ENCODE peak calls at places on chromosomes 1 and 21, in four cellular contexts. E is HCT116, D is K562, F is HepG2. J is an unnamed sample.

GRCh38 chr1:239011382-239011781 is 375.0 kb upstream of the CHRM3 start:
- DNase-seq in E (no peak), D (no peak), F (no peak), J (no peak)

GRCh38 chr1:66182551-66183178 is 351.3 kb upstream of the SGIP1 start:
- DNase-seq in E (no peak), D (no peak), F (no peak), J (no peak)

GRCh38 chr1:28058168-28058567 is 30.2 kb downstream of the EYA3 start:
- DNase-seq in E (no peak), D (no peak), F (no peak), J (no peak)

GRCh38 chr1:199551967-199552565 is 475.4 kb upstream of the NR5A2 start:
- DNase-seq in E (peak), D (peak), F (peak), J (peak)

GRCh38 chr1:31714442-31715096 is 10.8 kb upstream of the COL16A1 start:
- DNase-seq in E (no peak), D (peak), F (peak), J (no peak)

GRCh38 chr1:29202053-29202452 is 20.4 kb upstream of the SRSF4 start:
- DNase-seq in E (no peak), D (no peak), F (no peak), J (no peak)

GRCh38 chr21:42332557-42332956 is 17.3 kb upstream of the TFF3 start:
- DNase-seq in E (no peak), D (no peak), F (no peak), J (no peak)

GRCh38 chr1:68819190-68819829 is 322.4 kb upstream of the DEPDC1 start:
- DNase-seq in E (peak), D (no peak), F (no peak), J (no peak)

GRCh38 chr1:156704930-156705320 is 458 bp downstream of the CRABP2 start:
- DNase-seq in E (no peak), D (no peak), F (no peak), J (no peak)

GRCh38 chr1:226125831-226126230 is 60.7 kb downstream of the ACBD3 start:
- DNase-seq in E (no peak), D (no peak), F (no peak), J (no peak)

GRCh38 chr1:108107658-108108057 is 92.5 kb downstream of the SLC25A24 start:
- DNase-seq in E (no peak), D (no peak), F (no peak), J (no peak)

GRCh38 chr1:45375104-45376090 is 35.2 kb upstream of the MUTYH start:
- DNase-seq in E (no peak), D (no peak), F (no peak), J (no peak)

GRCh38 chr1:245370905-245371581 is 216.3 kb downstream of the KIF26B start:
- DNase-seq in E (no peak), D (no peak), F (no peak), J (no peak)

GRCh38 chr1:47854552-47855144 is 142.5 kb downstream of the TRABD2B start:
- DNase-seq in E (no peak), D (no peak), F (no peak), J (no peak)

GRCh38 chr1:218273757-218274505 is 11.2 kb upstream of the RRP15 start:
- DNase-seq in E (no peak), D (no peak), F (no peak), J (no peak)

GRCh38 chr1:11568687-11569086 is 85.5 kb downstream of the FBXO2 start:
- DNase-seq in E (no peak), D (no peak), F (no peak), J (no peak)

GRCh38 chr1:240399381-240399780 is 212.6 kb downstream of the GREM2 start:
- DNase-seq in E (no peak), D (no peak), F (no peak), J (no peak)

GRCh38 chr1:12757836-12758235 is 11.8 kb downstream of the CFAP107 start:
- DNase-seq in E (no peak), D (no peak), F (no peak), J (no peak)

GRCh38 chr21:25370311-25370744 is 237.0 kb downstream of the MRPL39 start:
- DNase-seq in E (no peak), D (no peak), F (no peak), J (peak)

GRCh38 chr1:71047635-71048607 is at the start of gene PTGER3:
- DNase-seq in E (no peak), D (peak), F (peak), J (no peak)

GRCh38 chr1:207813513-207813881 is 61.6 kb downstream of the CD46 start:
- DNase-seq in E (no peak), D (no peak), F (no peak), J (no peak)

GRCh38 chr1:223363856-223364684 is at the start of gene SUSD4:
- DNase-seq in E (no peak), D (peak), F (no peak), J (no peak)

GRCh38 chr1:186999506-186999905 is 170.8 kb downstream of the PLA2G4A start:
- DNase-seq in E (no peak), D (no peak), F (no peak), J (no peak)

GRCh38 chr1:210711825-210712224 is 383.1 kb downstream of the HHAT start:
- DNase-seq in E (no peak), D (no peak), F (no peak), J (no peak)
- TF ChIP-seq TCF7L2 in E (no peak), D (no peak), F (no peak), J (no peak)

DNA sequence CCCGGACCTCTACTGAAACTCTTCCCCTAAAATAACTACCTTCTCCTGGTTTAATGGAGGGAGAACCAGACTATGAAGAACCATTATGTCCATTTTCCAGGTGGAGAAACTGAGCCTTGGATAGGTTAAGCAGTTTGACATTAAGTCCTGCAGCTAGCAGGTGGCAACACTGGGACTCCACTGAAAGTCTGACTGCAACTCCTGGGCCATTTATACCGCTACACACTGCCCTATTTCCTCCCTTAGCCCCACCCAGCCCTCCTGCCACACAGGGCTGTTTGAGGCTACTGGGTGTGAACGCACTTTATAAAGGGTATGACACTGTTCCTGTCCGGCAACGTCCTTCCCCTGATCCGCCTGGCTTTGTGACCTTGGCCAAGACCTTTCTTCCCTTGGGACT is 511 bp upstream of the INPP5B start:
- DNase-seq in E (no peak), D (no peak), F (no peak), J (no peak)
- H3K4me3 ChIP-seq in E (peak), D (no peak), F (peak), J (peak)

GRCh38 chr1:234478152-234478480 is 863 bp downstream of the TARBP1 start:
- DNase-seq in E (no peak), D (peak), F (peak), J (no peak)
- TF ChIP-seq TCF7L2 in E (no peak), D (no peak), F (no peak), J (no peak)

DNA sequence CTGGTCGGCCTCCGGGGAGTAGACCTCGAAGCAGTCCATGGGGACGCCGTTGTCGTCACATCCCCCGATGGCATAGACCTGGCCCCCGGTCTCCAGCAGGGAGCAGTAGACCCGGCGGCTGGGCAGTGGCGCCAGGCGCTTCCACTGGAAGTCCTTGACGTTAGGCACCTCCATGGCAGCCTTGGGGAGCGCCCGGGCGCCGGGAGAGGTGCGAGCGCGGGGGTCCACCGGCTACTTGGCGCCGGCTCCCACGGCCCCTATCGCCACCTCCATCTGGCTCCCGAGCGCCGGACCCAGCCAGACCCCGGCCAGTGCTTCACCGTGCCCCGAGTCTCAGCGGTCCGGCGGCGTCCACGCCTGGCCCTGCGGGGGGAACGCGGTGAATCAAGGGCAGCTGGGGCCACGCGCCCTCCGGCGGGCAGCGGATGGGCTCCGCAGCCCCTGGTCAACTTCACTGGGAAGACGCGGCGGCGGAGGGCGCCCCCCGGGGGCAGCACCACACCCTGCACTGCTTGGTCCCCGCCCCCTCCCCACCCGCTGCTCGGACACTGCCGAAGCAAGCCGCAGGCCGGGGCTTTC is 13.2 kb downstream of the KLHDC8A start:
- DNase-seq in E (no peak), D (peak), F (no peak), J (no peak)
- H3K4me3 ChIP-seq in E (no peak), D (no peak), F (no peak), J (no peak)

GRCh38 chr1:23959461-23960290 is at the start of gene PNRC2:
- DNase-seq in E (peak), D (peak), F (peak), J (no peak)

GRCh38 chr1:23957096-23957495 is 2.5 kb upstream of the PNRC2 start:
- DNase-seq in E (no peak), D (no peak), F (no peak), J (no peak)

GRCh38 chr1:23960291-23960718 is 677 bp downstream of the PNRC2 start:
- DNase-seq in E (no peak), D (no peak), F (no peak), J (no peak)

GRCh38 chr1:23963617-23964234 is 4.1 kb downstream of the PNRC2 start:
- DNase-seq in E (no peak), D (no peak), F (no peak), J (no peak)

DNA sequence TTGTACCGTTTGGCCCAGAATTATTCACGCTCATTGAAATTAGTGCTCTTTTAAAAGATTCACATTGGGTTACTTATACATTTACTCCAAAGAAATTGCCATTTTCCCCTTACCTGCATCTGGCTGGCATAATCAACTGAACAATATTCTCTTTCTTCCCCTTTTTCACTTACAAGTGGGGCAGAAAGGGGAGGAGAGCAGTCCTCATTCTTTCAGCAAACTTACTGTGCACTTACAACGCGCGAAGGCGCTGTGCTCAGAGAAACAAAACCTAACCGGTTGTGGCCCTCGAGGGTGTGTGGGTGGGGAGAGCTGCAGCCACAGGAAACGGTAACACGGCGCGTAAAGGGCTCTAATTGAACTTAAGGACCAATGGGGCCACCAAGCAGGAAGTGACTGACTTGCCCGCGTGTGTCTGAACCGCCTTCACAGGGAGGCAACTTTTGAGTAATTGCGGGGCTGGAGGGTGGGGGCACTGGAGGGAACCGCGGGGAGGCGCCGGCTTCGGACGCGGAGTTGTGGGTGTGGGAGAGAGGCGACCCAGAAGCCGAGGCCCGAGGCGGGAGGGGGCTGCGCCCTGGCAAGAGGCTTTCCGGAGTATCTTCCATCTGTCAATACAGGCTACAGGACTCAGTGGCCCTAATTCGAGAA is 693 bp upstream of the PNRC2 start:
- DNase-seq in E (peak), D (peak), F (peak), J (no peak)
- TF ChIP-seq TCF7L2 in E (peak), D (no peak), F (no peak), J (no peak)

GRCh38 chr21:44749116-44749758 is 37.9 kb upstream of the TSPEAR start:
- DNase-seq in E (no peak), D (no peak), F (no peak), J (no peak)

GRCh38 chr21:44749759-44750674 is 38.6 kb upstream of the TSPEAR start:
- DNase-seq in E (no peak), D (no peak), F (no peak), J (no peak)

GRCh38 chr21:44751186-44751798 is 39.9 kb upstream of the TSPEAR start:
- DNase-seq in E (no peak), D (no peak), F (no peak), J (no peak)

GRCh38 chr21:44751799-44752636 is 40.6 kb upstream of the TSPEAR start:
- DNase-seq in E (no peak), D (no peak), F (no peak), J (no peak)

GRCh38 chr21:44750675-44751025 is 39.3 kb upstream of the TSPEAR start:
- DNase-seq in E (no peak), D (no peak), F (no peak), J (no peak)
- H3K4me3 ChIP-seq in E (no peak), D (no peak), F (no peak), J (no peak)

GRCh38 chr1:180247061-180247460 is 17.0 kb downstream of the LHX4 start:
- DNase-seq in E (no peak), D (no peak), F (no peak), J (no peak)
- TF ChIP-seq TCF7L2 in E (no peak), D (no peak), F (no peak), J (no peak)

GRCh38 chr1:243481101-243481500 is 225.3 kb downstream of the SDCCAG8 start:
- DNase-seq in E (no peak), D (no peak), F (no peak), J (no peak)

GRCh38 chr1:243487036-243487648 is 231.3 kb downstream of the SDCCAG8 start:
- DNase-seq in E (no peak), D (no peak), F (no peak), J (no peak)

GRCh38 chr1:243482237-243483022 is 226.6 kb downstream of the SDCCAG8 start:
- DNase-seq in E (no peak), D (no peak), F (no peak), J (no peak)

GRCh38 chr1:243483952-243484351 is 228.1 kb downstream of the SDCCAG8 start:
- DNase-seq in E (no peak), D (no peak), F (no peak), J (no peak)

GRCh38 chr1:243483084-243483845 is 227.4 kb downstream of the SDCCAG8 start:
- DNase-seq in E (no peak), D (no peak), F (no peak), J (no peak)
- H3K4me3 ChIP-seq in E (no peak), D (no peak), F (no peak), J (no peak)

DNA sequence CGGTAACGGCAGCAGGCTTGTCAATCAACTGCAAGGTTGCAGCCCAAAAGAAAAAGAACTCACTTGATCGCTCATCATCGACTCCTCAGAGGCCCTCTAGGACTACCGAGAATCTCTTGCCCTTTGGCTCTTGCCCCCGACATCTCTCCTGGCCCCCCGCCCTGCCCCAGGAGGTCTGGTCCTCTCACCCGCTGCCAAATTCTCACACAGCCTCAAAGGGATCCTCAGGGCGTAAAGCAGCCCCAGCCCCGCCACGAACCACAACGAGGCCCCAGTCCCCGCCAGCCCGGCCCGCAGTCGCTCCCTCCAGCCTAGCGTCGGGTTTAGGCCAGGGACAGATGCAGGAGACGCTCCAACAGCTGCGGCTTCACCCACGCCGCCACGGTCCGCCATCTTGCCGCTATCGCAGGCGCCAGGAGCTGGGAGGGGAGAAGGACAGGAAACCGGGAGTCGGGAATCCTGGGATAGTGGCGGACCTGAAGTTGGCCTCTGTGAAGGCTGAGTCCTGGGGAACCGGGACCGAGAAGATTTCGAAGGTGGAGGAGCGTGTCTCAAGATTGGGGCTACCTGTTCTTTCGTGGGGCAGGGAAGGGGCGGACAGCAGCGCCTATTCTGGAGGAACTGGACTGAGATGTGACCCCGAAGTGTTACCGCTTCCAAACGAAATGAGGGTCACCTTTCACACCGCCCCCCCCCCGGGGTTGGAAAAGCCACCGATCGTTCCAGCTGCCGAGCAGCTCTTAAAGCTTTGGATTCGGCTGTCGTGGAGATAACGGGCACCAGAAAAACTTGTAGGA is at the start of gene ST7L:
- DNase-seq in E (peak), D (peak), F (peak), J (no peak)
- TF ChIP-seq TCF7L2 in E (no peak), D (no peak), F (no peak), J (no peak)

GRCh38 chr1:25023826-25024225 is 93.8 kb upstream of the RUNX3 start:
- DNase-seq in E (no peak), D (no peak), F (no peak), J (no peak)
- H3K4me3 ChIP-seq in E (no peak), D (no peak), F (no peak), J (no peak)